ENCODE peak calls at places on chromosomes 1 and 21, in five cellular contexts. One of them, this sample, is unnamed.

GRCh38 chr21:27581168-27581567 is 614.3 kb upstream of the ADAMTS5 start:
- DNase-seq in transverse colon: no peak
- DNase-seq in ACHN: no peak
- DNase-seq in CD8-positive, alpha-beta memory T cell: no peak
- DNase-seq in stimulated activated CD8-positive, alpha-beta memory T cell treated with anti-CD3 and anti-CD28 coated beads, Interleukin-12 subunit alpha, Interleukin-12 subunit beta, amount 100 ng/mL, for 4 hours: no peak
- DNase-seq in this sample: no peak

GRCh38 chr1:24540051-24540905 is 15.6 kb upstream of the NCMAP start:
- DNase-seq in transverse colon: no peak
- DNase-seq in ACHN: no peak
- DNase-seq in CD8-positive, alpha-beta memory T cell: no peak
- DNase-seq in stimulated activated CD8-positive, alpha-beta memory T cell treated with anti-CD3 and anti-CD28 coated beads, Interleukin-12 subunit alpha, Interleukin-12 subunit beta, amount 100 ng/mL, for 4 hours: no peak
- DNase-seq in this sample: no peak

GRCh38 chr1:162389021-162389818 is 7.7 kb downstream of the C1orf226 start:
- DNase-seq in transverse colon: no peak
- DNase-seq in ACHN: peak; percentile 77
- DNase-seq in CD8-positive, alpha-beta memory T cell: no peak
- DNase-seq in stimulated activated CD8-positive, alpha-beta memory T cell treated with anti-CD3 and anti-CD28 coated beads, Interleukin-12 subunit alpha, Interleukin-12 subunit beta, amount 100 ng/mL, for 4 hours: no peak
- DNase-seq in this sample: peak; percentile 31

GRCh38 chr1:6325482-6325881 is 64.6 kb upstream of the GPR153 start:
- DNase-seq in transverse colon: no peak
- DNase-seq in ACHN: no peak
- DNase-seq in CD8-positive, alpha-beta memory T cell: no peak
- DNase-seq in stimulated activated CD8-positive, alpha-beta memory T cell treated with anti-CD3 and anti-CD28 coated beads, Interleukin-12 subunit alpha, Interleukin-12 subunit beta, amount 100 ng/mL, for 4 hours: no peak
- DNase-seq in this sample: no peak

GRCh38 chr1:166136252-166136651 is 30.5 kb downstream of the FAM78B start:
- DNase-seq in transverse colon: no peak
- DNase-seq in ACHN: no peak
- DNase-seq in CD8-positive, alpha-beta memory T cell: no peak
- DNase-seq in stimulated activated CD8-positive, alpha-beta memory T cell treated with anti-CD3 and anti-CD28 coated beads, Interleukin-12 subunit alpha, Interleukin-12 subunit beta, amount 100 ng/mL, for 4 hours: no peak
- DNase-seq in this sample: no peak

GRCh38 chr1:206651958-206652890 is 16.9 kb downstream of the DYRK3 start:
- DNase-seq in transverse colon: peak; percentile 26
- DNase-seq in ACHN: peak; percentile 12
- DNase-seq in CD8-positive, alpha-beta memory T cell: no peak
- DNase-seq in stimulated activated CD8-positive, alpha-beta memory T cell treated with anti-CD3 and anti-CD28 coated beads, Interleukin-12 subunit alpha, Interleukin-12 subunit beta, amount 100 ng/mL, for 4 hours: no peak
- DNase-seq in this sample: no peak

GRCh38 chr1:153880962-153881361 is 41.8 kb downstream of the GATAD2B start:
- DNase-seq in transverse colon: peak; percentile 88
- DNase-seq in ACHN: no peak
- DNase-seq in CD8-positive, alpha-beta memory T cell: no peak
- DNase-seq in stimulated activated CD8-positive, alpha-beta memory T cell treated with anti-CD3 and anti-CD28 coated beads, Interleukin-12 subunit alpha, Interleukin-12 subunit beta, amount 100 ng/mL, for 4 hours: no peak
- DNase-seq in this sample: peak; percentile 82

GRCh38 chr21:44544566-44544965 is 4.6 kb upstream of the KRTAP10-1 start:
- DNase-seq in transverse colon: no peak
- DNase-seq in ACHN: no peak
- DNase-seq in CD8-positive, alpha-beta memory T cell: no peak
- DNase-seq in stimulated activated CD8-positive, alpha-beta memory T cell treated with anti-CD3 and anti-CD28 coated beads, Interleukin-12 subunit alpha, Interleukin-12 subunit beta, amount 100 ng/mL, for 4 hours: no peak
- DNase-seq in this sample: no peak

GRCh38 chr1:202711949-202712635 is 1.8 kb upstream of the SYT2 start:
- DNase-seq in transverse colon: no peak
- DNase-seq in ACHN: no peak
- DNase-seq in CD8-positive, alpha-beta memory T cell: no peak
- DNase-seq in stimulated activated CD8-positive, alpha-beta memory T cell treated with anti-CD3 and anti-CD28 coated beads, Interleukin-12 subunit alpha, Interleukin-12 subunit beta, amount 100 ng/mL, for 4 hours: no peak
- DNase-seq in this sample: no peak

GRCh38 chr21:32392299-32392879 is 423 bp downstream of the URB1 start:
- DNase-seq in transverse colon: no peak
- DNase-seq in ACHN: no peak
- DNase-seq in CD8-positive, alpha-beta memory T cell: no peak
- DNase-seq in stimulated activated CD8-positive, alpha-beta memory T cell treated with anti-CD3 and anti-CD28 coated beads, Interleukin-12 subunit alpha, Interleukin-12 subunit beta, amount 100 ng/mL, for 4 hours: no peak
- DNase-seq in this sample: no peak

GRCh38 chr1:14968251-14968812 is 185.2 kb upstream of the TMEM51 start:
- DNase-seq in transverse colon: no peak
- DNase-seq in ACHN: peak; percentile 33
- DNase-seq in CD8-positive, alpha-beta memory T cell: no peak
- DNase-seq in stimulated activated CD8-positive, alpha-beta memory T cell treated with anti-CD3 and anti-CD28 coated beads, Interleukin-12 subunit alpha, Interleukin-12 subunit beta, amount 100 ng/mL, for 4 hours: no peak
- DNase-seq in this sample: peak; percentile 79

GRCh38 chr1:44826375-44827196 is 16.5 kb downstream of the PTCH2 start:
- DNase-seq in transverse colon: peak; percentile 30
- DNase-seq in ACHN: no peak
- DNase-seq in CD8-positive, alpha-beta memory T cell: no peak
- DNase-seq in stimulated activated CD8-positive, alpha-beta memory T cell treated with anti-CD3 and anti-CD28 coated beads, Interleukin-12 subunit alpha, Interleukin-12 subunit beta, amount 100 ng/mL, for 4 hours: no peak
- DNase-seq in this sample: peak; percentile 78

GRCh38 chr1:247748041-247748440 is at the start of gene OR14A2:
- DNase-seq in transverse colon: no peak
- DNase-seq in ACHN: no peak
- DNase-seq in CD8-positive, alpha-beta memory T cell: no peak
- DNase-seq in stimulated activated CD8-positive, alpha-beta memory T cell treated with anti-CD3 and anti-CD28 coated beads, Interleukin-12 subunit alpha, Interleukin-12 subunit beta, amount 100 ng/mL, for 4 hours: no peak
- DNase-seq in this sample: no peak

GRCh38 chr1:215865060-215865459 is 298.0 kb downstream of the KCTD3 start:
- DNase-seq in transverse colon: no peak
- DNase-seq in ACHN: no peak
- DNase-seq in CD8-positive, alpha-beta memory T cell: no peak
- DNase-seq in stimulated activated CD8-positive, alpha-beta memory T cell treated with anti-CD3 and anti-CD28 coated beads, Interleukin-12 subunit alpha, Interleukin-12 subunit beta, amount 100 ng/mL, for 4 hours: no peak
- DNase-seq in this sample: no peak

This sample was measured in tibial artery.